ENCODE peak calls at places on chromosomes 7 and 10, in seven cellular contexts. I is endodermal cell, F is RWPE1, Z is heart right ventricle, B is endothelial cell, S is pancreas, A is foreskin fibroblast. W is an unnamed sample.

GRCh38 chr10:89342219-89342966 is 14.6 kb downstream of the IFIT3 start:
- DNase-seq in F (peak; percentile 38), A (peak; percentile 91), I (no peak), Z (peak; percentile 64), B (no peak), S (no peak), W (peak; percentile 80)

GRCh38 chr7:55912748-55913158 is 25.5 kb downstream of the ZNF713 start:
- DNase-seq in Z (no peak), B (no peak), S (no peak), F (no peak), I (no peak), A (no peak), W (no peak)

GRCh38 chr10:101814466-101815041 is 3.7 kb downstream of the OGA start:
- DNase-seq in S (no peak), Z (no peak), A (no peak), I (no peak), F (no peak), B (no peak), W (no peak)

GRCh38 chr10:77637986-77638765 is 568 bp upstream of the KCNMA1 start:
- DNase-seq in Z (no peak), F (no peak), A (peak; percentile 48), I (peak; percentile 88), S (peak; percentile 39), B (peak; percentile 52), W (no peak)

GRCh38 chr7:74083928-74084721 is 521 bp downstream of the LIMK1 start:
- DNase-seq in B (peak; percentile 42), Z (no peak), I (peak; percentile 77), A (peak; percentile 71), S (peak; percentile 56), F (peak; percentile 60), W (peak; percentile 55)

GRCh38 chr10:66292456-66292855 is 633.4 kb upstream of the LRRTM3 start:
- DNase-seq in I (no peak), S (no peak), F (no peak), A (no peak), B (no peak), Z (no peak), W (no peak)

GRCh38 chr10:42981358-42982236 is 95.3 kb upstream of the RET start:
- DNase-seq in S (peak; percentile 6), I (peak; percentile 30), B (no peak), A (no peak), F (no peak), Z (no peak), W (no peak)

GRCh38 chr10:35650894-35651293 is 8.8 kb upstream of the FZD8 start:
- DNase-seq in B (no peak), A (no peak), F (no peak), Z (no peak), I (no peak), S (no peak), W (no peak)

GRCh38 chr10:86334515-86335085 is 32.0 kb downstream of the GRID1 start:
- DNase-seq in B (no peak), S (no peak), I (peak; percentile 85), F (peak; percentile 43), A (no peak), Z (no peak), W (no peak)

GRCh38 chr7:81441750-81442149 is 328.1 kb downstream of the HGF start:
- DNase-seq in S (no peak), Z (no peak), F (no peak), B (no peak), A (no peak), I (no peak), W (no peak)

GRCh38 chr7:75737856-75738603 is 711 bp downstream of the HIP1 start:
- DNase-seq in I (peak; percentile 80), B (peak; percentile 17), F (no peak), A (no peak), S (no peak), Z (no peak), W (peak; percentile 11)

GRCh38 chr10:88974446-88975376 is 15.9 kb upstream of the FAS start:
- DNase-seq in S (no peak), A (no peak), Z (no peak), I (no peak), F (no peak), B (no peak), W (no peak)

GRCh38 chr7:128868624-128869137 is 6.0 kb downstream of the ATP6V1F start:
- DNase-seq in A (no peak), S (no peak), B (no peak), Z (no peak), I (peak; percentile 54), F (no peak), W (no peak)

GRCh38 chr10:110535958-110536891 is 31.3 kb upstream of the SMC3 start:
- DNase-seq in A (peak; percentile 85), B (no peak), S (no peak), F (no peak), Z (peak; percentile 43), I (peak; percentile 79), W (peak; percentile 73)

GRCh38 chr7:94810496-94810895 is 96.9 kb upstream of the PPP1R9A start:
- DNase-seq in S (no peak), I (no peak), B (no peak), Z (no peak), F (no peak), A (no peak), W (no peak)

GRCh38 chr10:72025832-72026231 is 61.6 kb downstream of the CHST3 start:
- DNase-seq in B (no peak), A (no peak), Z (no peak), F (no peak), I (no peak), S (no peak), W (no peak)

GRCh38 chr10:1736180-1736971 is 949 bp downstream of the ADARB2 start:
- DNase-seq in Z (no peak), B (no peak), I (peak; percentile 60), A (no peak), S (no peak), F (no peak), W (no peak)

GRCh38 chr7:28419717-28420116 is 7.4 kb downstream of the CREB5 start:
- DNase-seq in S (no peak), A (peak; percentile 78), F (peak; percentile 55), B (no peak), I (no peak), Z (no peak), W (peak; percentile 24)

GRCh38 chr10:18094793-18095192 is 45.4 kb upstream of the CACNB2 start:
- DNase-seq in Z (no peak), S (no peak), F (no peak), B (no peak), A (no peak), I (peak; percentile 49), W (no peak)

GRCh38 chr7:80439894-80440811 is 71.7 kb downstream of the GNAT3 start:
- DNase-seq in F (peak; percentile 20), B (no peak), Z (no peak), A (peak; percentile 79), S (no peak), I (no peak), W (peak; percentile 79)

GRCh38 chr10:132144086-132144485 is 42.7 kb upstream of the DPYSL4 start:
- DNase-seq in B (peak; percentile 45), F (no peak), A (no peak), S (no peak), Z (no peak), I (no peak), W (no peak)

GRCh38 chr7:92798517-92799249 is 37.7 kb downstream of the CDK6 start:
- DNase-seq in F (no peak), S (no peak), B (no peak), A (no peak), I (no peak), Z (no peak), W (no peak)

GRCh38 chr7:88628363-88629085 is 131.0 kb upstream of the ZNF804B start:
- DNase-seq in Z (no peak), I (no peak), B (no peak), F (no peak), S (no peak), A (no peak), W (no peak)

GRCh38 chr7:10662982-10663884 is 310.4 kb upstream of the PHF14 start:
- DNase-seq in F (no peak), A (no peak), I (no peak), S (no peak), B (no peak), Z (no peak), W (no peak)

GRCh38 chr7:134662871-134663205 is 16.2 kb downstream of the BPGM start:
- DNase-seq in S (no peak), I (no peak), Z (no peak), B (no peak), A (no peak), F (no peak), W (no peak)

DNA sequence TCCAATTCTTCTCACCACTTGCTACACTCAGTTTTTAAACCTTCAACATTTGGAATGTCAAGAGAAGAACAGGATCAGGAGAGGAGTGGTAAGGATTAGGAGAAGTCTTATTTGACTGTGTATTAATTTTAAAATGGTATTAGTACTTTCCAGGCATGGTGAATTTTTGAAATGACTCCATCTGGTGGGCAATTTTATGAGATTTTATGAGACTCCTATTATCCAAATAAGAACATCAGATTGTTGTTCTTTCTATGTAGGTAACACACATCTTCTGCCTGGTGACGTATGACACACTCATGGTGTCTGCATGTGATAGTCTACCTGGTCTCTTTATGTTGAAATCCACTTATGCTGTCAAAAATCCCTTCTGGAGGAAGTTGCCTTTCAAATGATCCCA is 51.0 kb downstream of the SLC13A1 start:
- DNase-seq in A (no peak), I (no peak), S (no peak), B (no peak), F (no peak), Z (no peak), W (no peak)
- TF ChIP-seq CTCF in A (no peak), I (no peak), S (no peak), B (no peak), F (no peak), Z (no peak), W (no peak)

DNA sequence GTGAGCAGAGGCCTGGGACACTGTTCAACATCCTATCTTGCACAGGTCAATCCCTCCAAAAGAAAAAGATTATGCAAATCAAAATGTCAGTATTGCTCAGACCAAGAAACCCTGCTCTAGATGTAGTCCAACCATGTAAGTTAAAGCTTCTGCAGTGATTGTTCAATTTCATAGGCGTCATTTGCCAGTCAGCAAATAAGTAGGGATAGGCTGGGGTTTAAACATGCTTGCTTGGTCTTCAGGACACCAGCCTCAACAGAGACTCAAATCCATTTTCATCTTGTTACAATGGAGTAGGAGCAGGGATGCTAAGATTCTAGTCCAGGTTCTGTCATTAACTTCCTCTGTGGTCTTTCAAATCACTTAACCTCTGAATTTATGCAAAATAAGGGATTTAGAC is 89.1 kb downstream of the NRP1 start:
- DNase-seq in B (no peak), I (no peak), S (no peak), F (no peak), Z (no peak), A (no peak), W (no peak)
- TF ChIP-seq CTCF in B (no peak), I (no peak), S (no peak), F (no peak), Z (no peak), A (no peak), W (no peak)

DNA sequence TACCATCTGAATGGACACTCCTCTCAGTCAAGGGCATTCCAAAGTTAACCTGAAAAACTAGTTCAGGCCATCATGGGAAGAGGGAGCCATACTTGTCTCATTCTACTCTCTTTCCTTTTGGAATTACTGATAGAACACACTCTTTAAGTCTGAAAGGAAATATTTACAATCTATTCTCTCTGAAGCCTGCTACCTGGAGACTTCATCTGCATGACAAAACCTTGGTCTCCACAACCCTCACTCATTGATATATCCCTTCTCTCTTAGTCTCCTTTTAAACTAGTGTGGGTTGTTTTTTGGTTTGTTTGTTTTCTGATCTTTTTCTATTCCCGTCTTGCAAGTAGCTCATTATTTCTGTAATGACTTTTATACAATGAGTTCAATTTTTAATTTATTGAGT is 169.5 kb downstream of the C1GALT1 start:
- DNase-seq in Z (no peak), S (no peak), I (no peak), F (no peak), B (no peak), A (no peak), W (no peak)
- TF ChIP-seq CTCF in Z (no peak), S (no peak), I (no peak), F (no peak), B (no peak), A (no peak), W (no peak)

GRCh38 chr7:39580150-39580874 is 14.1 kb downstream of the YAE1 start:
- DNase-seq in A (peak; percentile 86), F (peak; percentile 78), Z (peak; percentile 81), S (peak; percentile 85), I (peak; percentile 88), B (peak; percentile 74), W (peak; percentile 84)
- TF ChIP-seq CTCF in A (peak; percentile 69), F (peak; percentile 90), Z (peak; percentile 89), S (peak; percentile 84), I (peak; percentile 91), B (peak; percentile 95), W (peak; percentile 97)

W was measured in HFFc6.